ENCODE peak calls at places on chromosome 13, in seven cellular contexts. S, G, Z, F, U, V and H are unnamed samples.

GRCh38 chr13:55538424-55538823 is 1602.3 kb upstream of the PRR20A start:
- DNase-seq in S (no peak), G (no peak), Z (no peak), F (no peak), U (no peak), V (no peak), H (no peak)

GRCh38 chr13:67175836-67176235 is 54.3 kb downstream of the PCDH9 start:
- DNase-seq in S (no peak), G (no peak), Z (no peak), F (no peak), U (no peak), V (no peak), H (no peak)

GRCh38 chr13:110711778-110712070 is 1.8 kb upstream of the ING1 start:
- DNase-seq in S (no peak), G (no peak), Z (no peak), F (no peak), U (no peak), V (no peak), H (no peak)

GRCh38 chr13:39542361-39542760 is 60.6 kb downstream of the LHFPL6 start:
- DNase-seq in S (no peak), G (no peak), Z (no peak), F (no peak), U (no peak), V (no peak), H (no peak)

GRCh38 chr13:27362064-27362751 is 62.2 kb upstream of the GTF3A start:
- DNase-seq in S (peak), G (peak), Z (peak), F (peak), U (peak), V (peak), H (peak)

GRCh38 chr13:73168993-73169401 is 110.2 kb downstream of the KLF5 start:
- DNase-seq in S (no peak), G (no peak), Z (no peak), F (no peak), U (no peak), V (no peak), H (no peak)

GRCh38 chr13:18998389-18998788 is 183.2 kb downstream of the TUBA3C start:
- DNase-seq in S (no peak), G (no peak), Z (no peak), F (no peak), U (no peak), V (no peak), H (no peak)

GRCh38 chr13:80654638-80655249 is 313.8 kb upstream of the SPRY2 start:
- DNase-seq in S (no peak), G (no peak), Z (no peak), F (no peak), U (no peak), V (no peak), H (no peak)

DNA sequence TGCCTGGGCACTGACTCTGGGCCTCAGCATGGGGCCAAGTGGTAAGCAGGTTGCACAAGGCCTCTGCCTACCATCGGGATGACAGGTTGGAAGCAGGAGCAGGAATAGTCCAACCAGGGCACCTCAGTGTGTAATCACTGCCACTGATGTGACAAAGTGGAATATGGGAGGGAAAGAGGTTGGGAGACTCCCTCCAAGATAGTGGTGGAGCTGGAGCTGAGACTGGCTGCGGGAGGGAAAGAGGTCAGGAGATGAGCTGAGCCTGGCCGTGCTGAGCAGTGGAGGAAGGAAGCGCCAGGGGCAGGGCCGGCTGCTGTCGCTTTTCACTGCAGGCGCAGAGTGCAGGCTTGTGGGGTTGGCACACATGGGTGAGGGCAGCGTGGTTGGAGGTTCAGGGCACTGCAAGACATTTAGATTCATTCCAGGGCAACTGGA is 6.8 kb downstream of the UPF3A start:
- DNase-seq in S (no peak), G (no peak), Z (no peak), F (no peak), U (no peak), V (no peak), H (no peak)
- TF ChIP-seq POLR2A in S (no peak), G (no peak), Z (no peak), F (no peak), U (no peak), V (no peak), H (no peak)

DNA sequence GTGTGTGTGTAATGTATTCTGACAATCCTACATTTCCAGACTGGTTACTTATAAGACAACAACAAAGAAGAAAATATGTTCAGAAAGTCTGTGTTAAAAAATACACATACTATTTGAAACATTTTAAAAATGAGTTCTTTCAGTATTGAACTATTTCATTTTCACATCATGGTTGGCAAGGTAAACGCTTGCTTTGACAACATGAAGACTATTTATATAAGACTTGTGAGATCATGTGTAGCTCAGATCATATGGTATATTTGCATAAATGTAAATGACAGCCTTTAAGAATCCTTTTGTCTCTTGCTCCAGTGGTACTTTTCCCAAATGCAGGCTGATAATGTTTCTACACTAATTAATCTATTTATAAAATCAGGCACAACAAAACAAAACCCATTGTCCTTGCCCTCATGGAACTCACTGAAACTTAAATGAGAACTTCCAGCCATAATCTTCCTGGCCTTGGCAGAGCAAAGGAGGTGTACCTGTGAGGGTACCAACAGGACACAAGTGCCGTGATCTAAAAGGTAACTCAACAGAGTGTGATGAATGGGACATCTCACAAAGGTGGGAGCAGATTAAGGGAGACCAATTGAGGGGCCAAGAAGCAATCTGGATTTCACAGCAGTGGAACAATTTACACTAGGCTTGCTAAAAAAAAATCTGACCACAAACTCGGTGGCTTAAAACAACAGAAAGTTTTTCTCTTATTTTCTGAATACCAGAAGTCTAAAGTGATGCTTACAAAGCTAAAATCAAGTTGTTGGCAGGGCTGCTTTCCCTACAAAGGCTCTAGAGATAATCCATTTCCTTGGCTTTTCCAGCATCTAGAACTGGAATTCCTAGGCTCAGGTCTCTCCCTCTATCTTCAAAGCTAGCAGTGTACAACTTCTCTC is 348.9 kb downstream of the TBC1D4 start:
- DNase-seq in S (no peak), G (no peak), Z (no peak), F (no peak), U (no peak), V (no peak), H (no peak)
- TF ChIP-seq POLR2A in S (no peak), G (no peak), Z (no peak), F (no peak), U (no peak), V (no peak), H (no peak)

DNA sequence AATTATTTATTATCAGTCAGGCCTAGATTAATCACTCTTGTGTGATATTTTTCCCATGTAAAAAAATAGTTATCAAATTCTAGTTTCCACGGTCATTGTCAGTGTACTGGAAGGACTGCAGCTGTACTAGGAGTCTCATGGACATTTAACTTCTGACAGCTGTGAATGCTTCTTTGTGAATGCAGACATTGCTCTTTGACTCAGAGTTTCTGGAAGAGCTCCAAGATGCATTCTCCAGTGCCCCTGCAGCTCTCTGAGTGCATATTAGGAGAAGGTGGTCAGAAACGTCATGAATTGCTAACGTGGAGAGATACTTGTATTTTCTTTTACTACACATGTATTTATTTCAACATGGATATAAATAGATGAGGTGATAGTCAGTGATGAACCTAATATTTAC is 9.7 kb upstream of the SLITRK5 start:
- DNase-seq in S (no peak), G (no peak), Z (no peak), F (no peak), U (no peak), V (no peak), H (no peak)
- TF ChIP-seq POLR2A in S (no peak), G (no peak), Z (no peak), F (no peak), U (no peak), V (no peak), H (no peak)

DNA sequence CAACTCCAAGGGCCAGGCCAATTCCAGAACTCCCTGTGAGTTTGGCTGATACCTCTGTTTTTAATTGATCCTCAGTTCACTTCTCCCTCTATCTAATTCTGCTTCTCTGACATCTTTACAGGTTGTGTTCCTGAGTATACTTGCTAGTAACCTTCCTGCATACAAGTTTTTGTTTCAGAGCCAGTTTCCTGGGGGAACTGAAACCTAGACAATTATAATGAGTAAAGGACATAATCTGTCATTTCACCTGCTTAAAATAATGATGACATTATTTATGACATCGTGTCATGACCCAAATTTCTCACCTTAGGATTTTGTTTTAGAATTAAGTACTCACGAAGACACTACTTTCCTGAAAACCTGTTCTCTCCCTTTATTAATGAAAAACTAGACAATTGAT is 12.5 kb upstream of the MYCBP2 start:
- DNase-seq in S (no peak), G (no peak), Z (no peak), F (no peak), U (no peak), V (no peak), H (no peak)
- TF ChIP-seq POLR2A in S (no peak), G (no peak), Z (no peak), F (no peak), U (no peak), V (no peak), H (no peak)

GRCh38 chr13:51451467-51452390 is 1.1 kb downstream of the INTS6 start:
- DNase-seq in S (peak), G (peak), Z (peak), F (peak), U (peak), V (peak), H (peak)
- TF ChIP-seq POLR2A in S (no peak), G (peak), Z (no peak), F (no peak), U (no peak), V (peak), H (peak)

DNA sequence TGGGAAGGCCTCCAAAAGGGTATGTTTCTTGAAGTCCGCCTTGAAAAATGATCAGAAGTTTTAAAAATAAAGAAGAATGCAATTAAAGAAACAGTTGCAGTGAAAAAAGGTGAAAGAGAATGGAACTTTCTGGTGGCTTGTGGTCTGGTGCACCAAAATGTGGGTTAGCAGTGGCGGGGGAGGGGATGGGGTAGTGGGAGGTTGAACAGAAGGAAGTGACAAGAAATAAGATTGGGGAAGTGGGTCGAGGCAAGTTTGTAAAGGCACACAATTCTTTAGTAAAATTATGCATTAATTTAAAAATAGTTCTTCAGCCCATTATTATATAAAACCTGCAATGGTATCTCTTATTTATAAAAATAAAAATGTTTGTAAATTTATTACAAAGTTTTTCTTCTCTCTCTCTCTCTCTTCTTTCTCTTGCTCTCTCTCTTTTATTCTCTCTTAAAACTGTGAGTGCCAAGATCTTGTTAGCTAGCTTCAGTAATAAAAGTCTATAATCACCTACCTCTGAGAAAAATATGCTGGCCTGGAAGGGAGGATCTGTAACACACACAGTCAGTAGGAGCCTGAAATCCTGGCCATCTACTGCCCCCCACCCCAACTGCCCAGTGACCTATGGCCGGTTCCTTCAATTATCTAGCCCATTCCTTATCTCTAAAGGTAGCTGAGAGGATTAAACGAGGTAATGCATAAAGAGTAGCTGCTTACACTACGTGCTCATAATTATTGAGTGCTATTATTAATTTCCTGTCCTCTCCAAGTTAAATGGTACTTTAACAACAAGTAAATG is 2.2 kb downstream of the LCP1 start:
- DNase-seq in S (no peak), G (no peak), Z (peak), F (peak), U (no peak), V (peak), H (no peak)
- TF ChIP-seq POLR2A in S (no peak), G (no peak), Z (no peak), F (no peak), U (no peak), V (no peak), H (no peak)

GRCh38 chr13:82436099-82436585 is 1446.1 kb downstream of the SLITRK1 start:
- DNase-seq in S (no peak), G (no peak), Z (no peak), F (no peak), U (no peak), V (no peak), H (no peak)
- TF ChIP-seq POLR2A in S (no peak), G (no peak), Z (no peak), F (no peak), U (no peak), V (no peak), H (no peak)